ENCODE peak calls at places on chromosomes 7 and 10, in ten cellular contexts. One of them, this sample, is unnamed.

GRCh38 chr7:98051118-98051744 is 55.4 kb upstream of the LMTK2 start:
- DNase-seq in astrocyte: no peak
- DNase-seq in H1: peak; percentile 71
- DNase-seq in DND-41: peak; percentile 27
- DNase-seq in BJ: no peak
- DNase-seq in Panc1: no peak
- DNase-seq in mammary epithelial cell: no peak
- DNase-seq in CD8-positive, alpha-beta T cell: peak; percentile 31
- DNase-seq in psoas muscle: no peak
- DNase-seq in cardiac muscle cell: peak; percentile 9
- DNase-seq in this sample: no peak

GRCh38 chr10:60572511-60573194 is 183.0 kb upstream of the ANK3 start:
- DNase-seq in astrocyte: peak; percentile 83
- DNase-seq in H1: peak; percentile 5
- DNase-seq in DND-41: no peak
- DNase-seq in mammary epithelial cell: peak; percentile 61
- DNase-seq in BJ: peak; percentile 5
- DNase-seq in cardiac muscle cell: peak; percentile 85
- DNase-seq in psoas muscle: no peak
- DNase-seq in Panc1: peak; percentile 12
- DNase-seq in CD8-positive, alpha-beta T cell: no peak
- DNase-seq in this sample: peak; percentile 56

GRCh38 chr7:119720541-119720940 is 552.4 kb upstream of the KCND2 start:
- DNase-seq in CD8-positive, alpha-beta T cell: no peak
- DNase-seq in psoas muscle: no peak
- DNase-seq in cardiac muscle cell: peak; percentile 21
- DNase-seq in DND-41: no peak
- DNase-seq in H1: no peak
- DNase-seq in Panc1: peak; percentile 2
- DNase-seq in BJ: no peak
- DNase-seq in astrocyte: peak; percentile 80
- DNase-seq in mammary epithelial cell: peak; percentile 68
- DNase-seq in this sample: peak; percentile 92

GRCh38 chr10:122279725-122280141 is 8.6 kb downstream of the BTBD16 start:
- DNase-seq in psoas muscle: no peak
- DNase-seq in BJ: no peak
- DNase-seq in CD8-positive, alpha-beta T cell: no peak
- DNase-seq in DND-41: no peak
- DNase-seq in cardiac muscle cell: peak; percentile 63
- DNase-seq in mammary epithelial cell: peak; percentile 46
- DNase-seq in astrocyte: peak; percentile 17
- DNase-seq in H1: no peak
- DNase-seq in Panc1: no peak
- DNase-seq in this sample: peak; percentile 64

GRCh38 chr7:21767300-21767900 is 178.3 kb downstream of the CDCA7L start:
- DNase-seq in DND-41: peak; percentile 28
- DNase-seq in H1: peak; percentile 73
- DNase-seq in Panc1: peak; percentile 75
- DNase-seq in astrocyte: peak; percentile 25
- DNase-seq in CD8-positive, alpha-beta T cell: no peak
- DNase-seq in cardiac muscle cell: peak; percentile 85
- DNase-seq in psoas muscle: no peak
- DNase-seq in mammary epithelial cell: peak; percentile 71
- DNase-seq in BJ: no peak
- DNase-seq in this sample: peak; percentile 83

GRCh38 chr7:116633131-116633988 is 38.6 kb upstream of the MET start:
- DNase-seq in H1: no peak
- DNase-seq in CD8-positive, alpha-beta T cell: no peak
- DNase-seq in mammary epithelial cell: peak; percentile 95
- DNase-seq in psoas muscle: peak; percentile 32
- DNase-seq in DND-41: no peak
- DNase-seq in cardiac muscle cell: no peak
- DNase-seq in astrocyte: peak; percentile 56
- DNase-seq in BJ: no peak
- DNase-seq in Panc1: peak; percentile 75
- DNase-seq in this sample: peak; percentile 12

GRCh38 chr10:121598261-121599249 is at the start of gene FGFR2:
- DNase-seq in mammary epithelial cell: peak; percentile 85
- DNase-seq in cardiac muscle cell: peak; percentile 96
- DNase-seq in astrocyte: peak; percentile 41
- DNase-seq in BJ: no peak
- DNase-seq in H1: no peak
- DNase-seq in CD8-positive, alpha-beta T cell: peak; percentile 5
- DNase-seq in Panc1: no peak
- DNase-seq in DND-41: no peak
- DNase-seq in psoas muscle: peak; percentile 78
- DNase-seq in this sample: peak; percentile 51

GRCh38 chr7:2085804-2086203 is 146.9 kb downstream of the MAD1L1 start:
- DNase-seq in psoas muscle: no peak
- DNase-seq in H1: no peak
- DNase-seq in BJ: no peak
- DNase-seq in mammary epithelial cell: no peak
- DNase-seq in DND-41: no peak
- DNase-seq in astrocyte: no peak
- DNase-seq in CD8-positive, alpha-beta T cell: no peak
- DNase-seq in Panc1: no peak
- DNase-seq in cardiac muscle cell: no peak
- DNase-seq in this sample: no peak

GRCh38 chr10:34187201-34187600 is 627.9 kb downstream of the PARD3 start:
- DNase-seq in Panc1: no peak
- DNase-seq in CD8-positive, alpha-beta T cell: no peak
- DNase-seq in psoas muscle: no peak
- DNase-seq in cardiac muscle cell: no peak
- DNase-seq in astrocyte: peak; percentile 88
- DNase-seq in BJ: peak; percentile 57
- DNase-seq in H1: no peak
- DNase-seq in DND-41: no peak
- DNase-seq in mammary epithelial cell: no peak
- DNase-seq in this sample: peak; percentile 33

GRCh38 chr7:31029674-31030073 is 22.4 kb upstream of the ADCYAP1R1 start:
- DNase-seq in BJ: no peak
- DNase-seq in H1: no peak
- DNase-seq in CD8-positive, alpha-beta T cell: no peak
- DNase-seq in psoas muscle: no peak
- DNase-seq in mammary epithelial cell: no peak
- DNase-seq in astrocyte: no peak
- DNase-seq in DND-41: no peak
- DNase-seq in Panc1: no peak
- DNase-seq in cardiac muscle cell: no peak
- DNase-seq in this sample: no peak

GRCh38 chr7:129990403-129991192 is 37.8 kb upstream of the UBE2H start:
- DNase-seq in BJ: no peak
- DNase-seq in astrocyte: peak; percentile 17
- DNase-seq in mammary epithelial cell: no peak
- DNase-seq in cardiac muscle cell: no peak
- DNase-seq in CD8-positive, alpha-beta T cell: no peak
- DNase-seq in Panc1: no peak
- DNase-seq in H1: no peak
- DNase-seq in DND-41: no peak
- DNase-seq in psoas muscle: no peak
- DNase-seq in this sample: no peak

GRCh38 chr7:31788445-31788844 is 101.4 kb downstream of the PPP1R17 start:
- DNase-seq in psoas muscle: no peak
- DNase-seq in H1: no peak
- DNase-seq in BJ: no peak
- DNase-seq in astrocyte: peak; percentile 71
- DNase-seq in DND-41: no peak
- DNase-seq in cardiac muscle cell: no peak
- DNase-seq in mammary epithelial cell: peak; percentile 3
- DNase-seq in CD8-positive, alpha-beta T cell: no peak
- DNase-seq in Panc1: no peak
- DNase-seq in this sample: no peak

GRCh38 chr10:98331888-98332287 is 63.9 kb upstream of the LOXL4 start:
- DNase-seq in mammary epithelial cell: peak; percentile 17
- DNase-seq in BJ: no peak
- DNase-seq in psoas muscle: no peak
- DNase-seq in cardiac muscle cell: no peak
- DNase-seq in Panc1: no peak
- DNase-seq in astrocyte: no peak
- DNase-seq in DND-41: peak; percentile 24
- DNase-seq in CD8-positive, alpha-beta T cell: no peak
- DNase-seq in H1: peak; percentile 46
- DNase-seq in this sample: no peak

GRCh38 chr7:122199171-122199570 is 55.1 kb upstream of the AASS start:
- DNase-seq in H1: no peak
- DNase-seq in mammary epithelial cell: peak; percentile 34
- DNase-seq in psoas muscle: no peak
- DNase-seq in cardiac muscle cell: no peak
- DNase-seq in Panc1: no peak
- DNase-seq in DND-41: no peak
- DNase-seq in BJ: no peak
- DNase-seq in astrocyte: peak; percentile 15
- DNase-seq in CD8-positive, alpha-beta T cell: no peak
- DNase-seq in this sample: peak; percentile 14

GRCh38 chr7:75795831-75796285 is 17.7 kb downstream of the CCL24 start:
- DNase-seq in Panc1: no peak
- DNase-seq in CD8-positive, alpha-beta T cell: no peak
- DNase-seq in BJ: no peak
- DNase-seq in DND-41: no peak
- DNase-seq in psoas muscle: peak; percentile 58
- DNase-seq in H1: no peak
- DNase-seq in cardiac muscle cell: peak; percentile 29
- DNase-seq in astrocyte: no peak
- DNase-seq in mammary epithelial cell: no peak
- DNase-seq in this sample: no peak

GRCh38 chr10:77511498-77512218 is 126.0 kb downstream of the KCNMA1 start:
- DNase-seq in astrocyte: no peak
- DNase-seq in mammary epithelial cell: no peak
- DNase-seq in BJ: no peak
- DNase-seq in H1: no peak
- DNase-seq in psoas muscle: no peak
- DNase-seq in DND-41: no peak
- DNase-seq in CD8-positive, alpha-beta T cell: no peak
- DNase-seq in Panc1: no peak
- DNase-seq in cardiac muscle cell: peak; percentile 29
- DNase-seq in this sample: no peak

GRCh38 chr10:77513783-77514331 is 123.8 kb downstream of the KCNMA1 start:
- DNase-seq in mammary epithelial cell: peak; percentile 92
- DNase-seq in astrocyte: peak; percentile 91
- DNase-seq in Panc1: peak; percentile 85
- DNase-seq in BJ: peak; percentile 42
- DNase-seq in H1: no peak
- DNase-seq in CD8-positive, alpha-beta T cell: no peak
- DNase-seq in DND-41: no peak
- DNase-seq in psoas muscle: peak; percentile 80
- DNase-seq in cardiac muscle cell: peak; percentile 36
- DNase-seq in this sample: peak; percentile 70

GRCh38 chr10:77510695-77511094 is 126.9 kb downstream of the KCNMA1 start:
- DNase-seq in BJ: no peak
- DNase-seq in cardiac muscle cell: no peak
- DNase-seq in H1: no peak
- DNase-seq in astrocyte: no peak
- DNase-seq in psoas muscle: no peak
- DNase-seq in mammary epithelial cell: no peak
- DNase-seq in CD8-positive, alpha-beta T cell: no peak
- DNase-seq in Panc1: no peak
- DNase-seq in DND-41: no peak
- DNase-seq in this sample: no peak

GRCh38 chr10:77513220-77513619 is 124.4 kb downstream of the KCNMA1 start:
- DNase-seq in Panc1: no peak
- DNase-seq in mammary epithelial cell: no peak
- DNase-seq in BJ: no peak
- DNase-seq in CD8-positive, alpha-beta T cell: no peak
- DNase-seq in psoas muscle: no peak
- DNase-seq in cardiac muscle cell: no peak
- DNase-seq in DND-41: no peak
- DNase-seq in H1: no peak
- DNase-seq in astrocyte: no peak
- DNase-seq in this sample: no peak

DNA sequence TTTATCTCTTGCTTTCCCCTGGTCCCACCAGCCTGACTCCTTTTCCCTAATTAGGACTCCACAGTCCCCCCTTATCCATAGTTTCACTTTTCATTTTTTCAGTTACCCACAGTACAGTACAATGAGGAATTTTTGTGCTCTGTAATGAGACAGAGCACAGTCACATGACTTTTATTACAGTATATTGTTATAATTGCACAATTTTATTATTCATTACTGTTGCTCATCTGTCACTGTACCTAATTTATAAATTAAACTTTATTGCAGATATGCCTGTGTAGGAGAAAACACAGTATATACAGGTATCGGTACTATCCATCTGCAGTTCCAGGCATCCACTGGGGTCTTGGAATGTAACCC is 125.4 kb downstream of the KCNMA1 start:
- DNase-seq in astrocyte: no peak
- DNase-seq in DND-41: no peak
- DNase-seq in H1: no peak
- DNase-seq in Panc1: no peak
- DNase-seq in BJ: no peak
- DNase-seq in cardiac muscle cell: no peak
- DNase-seq in CD8-positive, alpha-beta T cell: no peak
- DNase-seq in psoas muscle: no peak
- DNase-seq in mammary epithelial cell: no peak
- DNase-seq in this sample: no peak
- TF ChIP-seq CTCF in astrocyte: no peak
- TF ChIP-seq CTCF in DND-41: no peak
- TF ChIP-seq CTCF in H1: no peak
- TF ChIP-seq CTCF in Panc1: no peak
- TF ChIP-seq CTCF in BJ: no peak
- TF ChIP-seq CTCF in cardiac muscle cell: no peak
- TF ChIP-seq CTCF in CD8-positive, alpha-beta T cell: no peak
- TF ChIP-seq CTCF in psoas muscle: no peak
- TF ChIP-seq CTCF in mammary epithelial cell: no peak
- TF ChIP-seq CTCF in this sample: no peak

GRCh38 chr7:47807126-47807525 is 141.1 kb downstream of the PKD1L1 start:
- DNase-seq in mammary epithelial cell: no peak
- DNase-seq in BJ: no peak
- DNase-seq in DND-41: no peak
- DNase-seq in astrocyte: no peak
- DNase-seq in Panc1: no peak
- DNase-seq in CD8-positive, alpha-beta T cell: no peak
- DNase-seq in H1: no peak
- DNase-seq in psoas muscle: no peak
- DNase-seq in cardiac muscle cell: no peak
- DNase-seq in this sample: no peak
- H3K4me3 ChIP-seq in mammary epithelial cell: no peak overlapping the region
- H3K4me3 ChIP-seq in BJ: no peak overlapping the region
- H3K4me3 ChIP-seq in DND-41: no peak overlapping the region
- H3K4me3 ChIP-seq in astrocyte: no peak overlapping the region
- H3K4me3 ChIP-seq in Panc1: no peak overlapping the region
- H3K4me3 ChIP-seq in CD8-positive, alpha-beta T cell: no peak overlapping the region
- H3K4me3 ChIP-seq in H1: no peak overlapping the region
- H3K4me3 ChIP-seq in psoas muscle: no peak overlapping the region
- H3K4me3 ChIP-seq in cardiac muscle cell: no peak overlapping the region
- H3K4me3 ChIP-seq in this sample: no peak overlapping the region

GRCh38 chr10:69883256-69883655 is 81.5 kb downstream of the COL13A1 start:
- DNase-seq in BJ: no peak
- DNase-seq in psoas muscle: no peak
- DNase-seq in DND-41: no peak
- DNase-seq in astrocyte: no peak
- DNase-seq in mammary epithelial cell: peak; percentile 27
- DNase-seq in cardiac muscle cell: no peak
- DNase-seq in CD8-positive, alpha-beta T cell: no peak
- DNase-seq in Panc1: no peak
- DNase-seq in H1: no peak
- DNase-seq in this sample: no peak
- TF ChIP-seq CTCF in BJ: no peak
- TF ChIP-seq CTCF in psoas muscle: no peak
- TF ChIP-seq CTCF in DND-41: peak; percentile 14
- TF ChIP-seq CTCF in astrocyte: no peak
- TF ChIP-seq CTCF in mammary epithelial cell: peak; percentile 50
- TF ChIP-seq CTCF in cardiac muscle cell: no peak
- TF ChIP-seq CTCF in CD8-positive, alpha-beta T cell: no peak
- TF ChIP-seq CTCF in Panc1: no peak
- TF ChIP-seq CTCF in H1: no peak
- TF ChIP-seq CTCF in this sample: no peak

GRCh38 chr10:73493781-73494180 is 2.0 kb downstream of the PPP3CB start:
- DNase-seq in astrocyte: peak; percentile 60
- DNase-seq in BJ: no peak
- DNase-seq in CD8-positive, alpha-beta T cell: no peak
- DNase-seq in DND-41: no peak
- DNase-seq in psoas muscle: no peak
- DNase-seq in Panc1: no peak
- DNase-seq in cardiac muscle cell: no peak
- DNase-seq in mammary epithelial cell: peak; percentile 37
- DNase-seq in H1: no peak
- DNase-seq in this sample: peak; percentile 53
- H3K4me3 ChIP-seq in astrocyte: peak overlapping the region; percentile 82
- H3K4me3 ChIP-seq in BJ: peak overlapping the region; percentile 15
- H3K4me3 ChIP-seq in CD8-positive, alpha-beta T cell: no peak overlapping the region
- H3K4me3 ChIP-seq in DND-41: no peak overlapping the region
- H3K4me3 ChIP-seq in psoas muscle: peak overlapping the region; percentile 90
- H3K4me3 ChIP-seq in Panc1: no peak overlapping the region
- H3K4me3 ChIP-seq in cardiac muscle cell: no peak overlapping the region
- H3K4me3 ChIP-seq in mammary epithelial cell: no peak overlapping the region
- H3K4me3 ChIP-seq in H1: peak overlapping the region; percentile 77
- H3K4me3 ChIP-seq in this sample: peak overlapping the region; percentile 91

This sample was measured in fibroblast of pulmonary artery.